ENCODE peak calls at places on chromosomes 2 and 18, in ten cellular contexts. D is transverse colon, J is A549, C is GM12878, A is ovary, L is sigmoid colon, Y is suprapubic skin, S is tibial nerve, V is K562, G is HepG2. Q is an unnamed sample.

GRCh38 chr2:145744541-145745386 is 1224.8 kb upstream of the ZEB2 start:
- DNase-seq in D (no peak), Y (no peak), S (no peak), A (no peak), G (no peak), V (no peak), J (peak), C (no peak), L (no peak), Q (no peak)

GRCh38 chr18:75173125-75173432 is 35.9 kb downstream of the PTGR3 start:
- DNase-seq in J (no peak), L (no peak), C (peak), G (peak), A (no peak), Y (no peak), V (no peak), S (no peak), D (no peak), Q (no peak)

GRCh38 chr2:64394174-64394573 is 59.8 kb upstream of the LGALSL start:
- DNase-seq in A (no peak), C (no peak), Y (no peak), V (no peak), D (no peak), J (no peak), S (no peak), G (no peak), L (no peak), Q (no peak)

GRCh38 chr2:172736419-172737174 is 952 bp downstream of the RAPGEF4 start:
- DNase-seq in D (no peak), V (no peak), G (no peak), A (no peak), C (no peak), J (no peak), Y (no peak), L (no peak), S (no peak), Q (no peak)

GRCh38 chr2:109098251-109098920 is 30.6 kb upstream of the SH3RF3 start:
- DNase-seq in C (no peak), L (no peak), Y (no peak), D (no peak), V (no peak), A (no peak), G (no peak), J (no peak), S (no peak), Q (no peak)

GRCh38 chr18:41828137-41828536 is 126.9 kb upstream of the PIK3C3 start:
- DNase-seq in Y (no peak), J (no peak), D (no peak), A (no peak), S (no peak), V (no peak), L (no peak), C (no peak), G (no peak), Q (no peak)

GRCh38 chr2:8720741-8721140 is 38.9 kb downstream of the ID2 start:
- DNase-seq in Y (no peak), V (no peak), J (no peak), S (no peak), C (no peak), L (no peak), D (no peak), G (no peak), A (no peak), Q (no peak)

GRCh38 chr18:11883153-11883552 is 25.0 kb downstream of the MPPE1 start:
- DNase-seq in V (no peak), L (no peak), Y (no peak), A (no peak), C (peak), G (no peak), J (no peak), D (no peak), S (no peak), Q (no peak)

GRCh38 chr2:126856403-126856802 is 42.3 kb upstream of the TEX51 start:
- DNase-seq in L (no peak), G (no peak), D (no peak), Y (no peak), J (no peak), A (no peak), V (no peak), S (no peak), C (no peak), Q (no peak)

GRCh38 chr2:46982356-46983064 is 66.9 kb upstream of the MCFD2 start:
- DNase-seq in Y (no peak), G (no peak), A (no peak), C (no peak), S (no peak), V (no peak), L (no peak), J (no peak), D (no peak), Q (no peak)

GRCh38 chr2:68838641-68839040 is 32.6 kb downstream of the BMP10 start:
- DNase-seq in D (no peak), Y (no peak), V (no peak), L (no peak), J (no peak), A (no peak), G (no peak), C (no peak), S (no peak), Q (no peak)

GRCh38 chr18:55234366-55235093 is 275.3 kb upstream of the CCDC68 start:
- DNase-seq in A (peak), V (peak), J (peak), Y (peak), L (peak), D (peak), C (peak), G (peak), S (peak), Q (peak)

GRCh38 chr18:78192044-78192443 is 787.6 kb upstream of the SALL3 start:
- DNase-seq in C (no peak), A (no peak), Y (no peak), D (no peak), V (no peak), S (no peak), G (no peak), L (no peak), J (no peak), Q (no peak)

GRCh38 chr2:228039752-228040534 is 141.5 kb downstream of the SPHKAP start:
- DNase-seq in S (no peak), A (no peak), G (peak), V (peak), L (no peak), D (no peak), Y (no peak), C (no peak), J (peak), Q (no peak)

GRCh38 chr18:48455555-48456478 is 46.6 kb upstream of the ZBTB7C start:
- DNase-seq in S (no peak), A (no peak), V (no peak), Y (no peak), C (no peak), J (no peak), D (peak), L (no peak), G (no peak), Q (no peak)

GRCh38 chr2:20411361-20411894 is 35.4 kb upstream of the RHOB start:
- DNase-seq in L (peak), D (peak), C (no peak), V (peak), G (peak), Y (peak), J (peak), A (peak), S (peak), Q (peak)

GRCh38 chr2:136399667-136400316 is 281.8 kb upstream of the CXCR4 start:
- DNase-seq in Y (no peak), V (no peak), L (no peak), C (no peak), J (no peak), G (no peak), A (no peak), S (no peak), D (no peak), Q (peak)

GRCh38 chr18:58288922-58289797 is 245.1 kb downstream of the NEDD4L start:
- DNase-seq in J (no peak), V (no peak), A (no peak), Y (no peak), S (no peak), L (no peak), C (no peak), G (no peak), D (no peak), Q (no peak)

GRCh38 chr18:36377626-36378025 is 80.1 kb downstream of the FHOD3 start:
- DNase-seq in G (no peak), L (no peak), Y (no peak), D (no peak), C (no peak), A (no peak), J (no peak), V (no peak), S (no peak), Q (no peak)

GRCh38 chr2:11698009-11698922 is 28.3 kb upstream of the NTSR2 start:
- DNase-seq in L (peak), Y (peak), V (no peak), A (peak), S (peak), J (no peak), D (peak), C (no peak), G (peak), Q (peak)

GRCh38 chr18:79988925-79989361 is 580 bp upstream of the TXNL4A start:
- DNase-seq in G (no peak), V (no peak), J (peak), L (peak), C (no peak), Y (no peak), S (peak), A (peak), D (peak), Q (peak)

GRCh38 chr18:9017170-9017899 is 85.2 kb upstream of the NDUFV2 start:
- DNase-seq in S (peak), Y (peak), A (peak), L (peak), V (peak), C (peak), G (peak), J (peak), D (peak), Q (peak)
- TF ChIP-seq POLR2A in S (no peak), Y (no peak), A (no peak), L (no peak), V (peak), C (peak), G (no peak), J (no peak), D (no peak), Q (no peak)

DNA sequence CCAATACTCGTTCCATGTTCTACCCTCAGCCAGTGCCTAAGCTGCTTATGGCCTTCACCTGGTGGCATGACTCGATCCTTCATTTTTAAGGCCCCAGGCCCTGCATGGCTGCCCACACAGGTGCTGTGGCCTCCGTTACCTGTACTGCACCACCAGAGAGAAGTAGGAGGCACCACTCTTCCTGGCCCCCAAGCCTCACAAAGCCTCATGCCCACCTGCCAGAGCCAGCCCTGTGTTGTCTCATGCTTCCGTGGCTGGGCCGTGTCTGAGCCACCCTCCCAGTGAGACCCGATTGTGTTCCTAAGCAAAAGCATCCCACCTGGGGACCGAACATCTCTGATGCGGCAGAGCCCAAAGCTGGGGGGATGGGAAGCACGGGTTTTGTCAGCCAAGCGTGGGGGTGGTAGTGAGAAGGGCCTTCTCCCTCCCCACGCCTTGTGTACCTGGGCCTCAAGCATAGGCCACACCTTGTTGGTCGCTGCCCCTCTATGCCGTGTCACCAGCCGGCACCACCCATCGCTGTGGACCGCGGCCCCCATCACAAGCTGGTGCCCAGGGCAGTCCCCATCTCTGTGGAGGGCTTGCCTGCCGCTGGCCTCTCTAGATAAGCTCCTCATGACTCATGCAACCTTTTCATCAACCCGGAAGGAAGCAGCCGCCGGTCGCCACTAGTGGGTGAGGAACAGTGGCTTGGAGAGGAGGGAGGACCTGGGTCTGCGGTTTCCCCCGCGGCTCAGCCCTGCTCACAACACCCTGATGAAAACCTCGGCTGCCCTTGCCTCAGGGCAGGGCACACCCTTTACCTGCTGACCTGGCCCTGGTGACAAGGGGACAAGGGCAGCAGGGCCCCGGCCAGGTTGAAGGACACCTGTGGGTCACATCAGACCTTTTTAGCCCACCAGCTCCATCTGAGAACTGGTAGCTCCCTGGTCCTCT is 2.7 kb upstream of the RNPEPL1 start:
- DNase-seq in S (no peak), V (peak), L (peak), D (peak), C (peak), G (peak), A (peak), J (peak), Y (peak), Q (peak)
- TF ChIP-seq EP300 in S (peak), V (peak), L (no peak), D (no peak), C (no peak), G (peak), A (no peak), J (no peak), Y (no peak), Q (no peak)

DNA sequence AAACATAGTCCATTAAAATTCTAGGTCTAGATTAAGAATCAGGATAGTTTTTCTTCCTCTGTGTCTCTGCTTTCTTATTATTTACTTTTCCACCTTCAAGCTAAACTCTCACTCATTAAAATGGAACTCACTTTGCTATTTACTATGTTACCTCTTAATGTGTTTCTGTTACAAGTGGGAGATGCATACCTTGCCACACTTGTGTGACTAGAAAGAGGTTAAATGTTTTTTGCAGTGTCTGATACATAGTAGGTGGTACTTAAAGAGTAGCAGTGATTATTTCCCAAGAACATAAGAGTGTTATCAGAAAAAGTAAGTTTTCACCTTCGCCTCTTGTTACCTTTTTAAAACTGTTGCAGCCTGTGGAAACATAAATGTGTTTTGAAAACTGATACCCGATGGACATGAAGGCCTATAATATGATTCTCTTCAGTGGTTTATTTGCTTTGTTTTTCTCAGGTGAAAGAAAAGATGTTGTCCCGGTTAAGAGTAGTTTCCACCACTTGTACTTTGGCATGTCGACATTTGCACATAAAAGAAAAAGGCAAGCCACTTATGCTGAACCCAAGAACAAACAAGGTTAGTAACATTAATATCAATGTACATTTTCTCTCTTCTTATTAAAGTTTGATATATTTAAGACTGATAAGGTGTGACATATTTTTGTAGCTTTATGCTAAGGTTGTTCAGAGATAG is 16.6 kb downstream of the ME2 start:
- DNase-seq in V (no peak), D (no peak), A (no peak), G (no peak), S (no peak), Y (no peak), J (no peak), L (no peak), C (no peak), Q (no peak)
- H3K27ac ChIP-seq in V (no peak), D (no peak), A (no peak), G (no peak), S (no peak), Y (no peak), J (no peak), L (no peak), C (no peak), Q (peak)

GRCh38 chr2:161237397-161238263 is 70.6 kb upstream of the PSMD14 start:
- DNase-seq in A (peak), L (peak), S (peak), G (no peak), D (peak), C (no peak), Y (peak), J (no peak), V (no peak), Q (peak)
- TF ChIP-seq POLR2A in A (no peak), L (no peak), S (no peak), G (no peak), D (no peak), C (no peak), Y (no peak), J (no peak), V (no peak), Q (no peak)

GRCh38 chr2:26648516-26648915 is 7.3 kb upstream of the CIB4 start:
- DNase-seq in J (no peak), Y (peak), A (no peak), L (no peak), S (no peak), D (no peak), C (no peak), G (no peak), V (no peak), Q (peak)

GRCh38 chr2:26650713-26651457 is 9.7 kb upstream of the CIB4 start:
- DNase-seq in D (no peak), V (no peak), A (no peak), G (no peak), J (no peak), C (no peak), L (no peak), S (no peak), Y (peak), Q (peak)

GRCh38 chr2:26649322-26649721 is 8.2 kb upstream of the CIB4 start:
- DNase-seq in V (no peak), C (no peak), Y (peak), S (no peak), D (no peak), L (no peak), A (no peak), G (no peak), J (no peak), Q (peak)

GRCh38 chr2:26651458-26652155 is 10.4 kb upstream of the CIB4 start:
- DNase-seq in S (no peak), D (no peak), L (no peak), Y (peak), A (no peak), G (no peak), C (no peak), V (no peak), J (no peak), Q (peak)

DNA sequence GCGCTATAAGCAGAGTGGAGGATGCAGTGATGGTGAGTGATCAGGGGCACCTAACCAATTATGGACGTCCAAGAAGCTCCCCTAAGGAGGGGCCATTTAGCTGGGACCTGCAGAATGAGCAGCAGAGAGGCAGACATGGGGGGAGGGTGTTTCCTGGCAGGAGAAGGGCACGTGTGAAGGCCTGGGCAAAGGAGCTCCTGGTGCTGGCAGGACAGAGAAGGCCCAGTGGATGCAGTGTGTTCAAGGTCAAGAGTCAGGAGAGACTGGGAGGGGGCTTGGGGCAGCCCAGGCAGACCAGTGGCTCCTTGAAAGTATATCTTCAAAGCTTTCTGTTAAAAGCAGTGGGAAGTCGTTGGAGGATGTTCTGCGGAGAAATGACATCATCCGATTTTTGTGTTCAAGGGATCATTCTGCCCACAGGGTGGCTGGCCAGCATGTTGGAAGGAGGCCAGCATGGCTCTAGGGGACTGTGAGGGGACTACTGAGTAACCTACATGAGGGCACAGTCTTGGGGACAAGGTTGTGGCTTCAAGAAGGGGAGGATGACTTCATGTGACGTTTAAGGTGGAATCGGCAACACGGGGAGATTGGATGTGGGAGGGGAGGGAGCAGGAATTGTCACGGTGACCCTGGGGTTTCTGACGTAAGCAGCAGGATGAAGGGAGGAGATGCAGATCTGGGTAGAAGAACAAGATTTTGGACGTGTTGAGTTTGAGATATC is 9.0 kb upstream of the CIB4 start:
- DNase-seq in C (no peak), V (no peak), S (no peak), D (no peak), G (no peak), J (no peak), L (no peak), A (no peak), Y (peak), Q (peak)
- TF ChIP-seq EP300 in C (no peak), V (no peak), S (no peak), D (no peak), G (no peak), J (no peak), L (no peak), A (no peak), Y (no peak), Q (no peak)

DNA sequence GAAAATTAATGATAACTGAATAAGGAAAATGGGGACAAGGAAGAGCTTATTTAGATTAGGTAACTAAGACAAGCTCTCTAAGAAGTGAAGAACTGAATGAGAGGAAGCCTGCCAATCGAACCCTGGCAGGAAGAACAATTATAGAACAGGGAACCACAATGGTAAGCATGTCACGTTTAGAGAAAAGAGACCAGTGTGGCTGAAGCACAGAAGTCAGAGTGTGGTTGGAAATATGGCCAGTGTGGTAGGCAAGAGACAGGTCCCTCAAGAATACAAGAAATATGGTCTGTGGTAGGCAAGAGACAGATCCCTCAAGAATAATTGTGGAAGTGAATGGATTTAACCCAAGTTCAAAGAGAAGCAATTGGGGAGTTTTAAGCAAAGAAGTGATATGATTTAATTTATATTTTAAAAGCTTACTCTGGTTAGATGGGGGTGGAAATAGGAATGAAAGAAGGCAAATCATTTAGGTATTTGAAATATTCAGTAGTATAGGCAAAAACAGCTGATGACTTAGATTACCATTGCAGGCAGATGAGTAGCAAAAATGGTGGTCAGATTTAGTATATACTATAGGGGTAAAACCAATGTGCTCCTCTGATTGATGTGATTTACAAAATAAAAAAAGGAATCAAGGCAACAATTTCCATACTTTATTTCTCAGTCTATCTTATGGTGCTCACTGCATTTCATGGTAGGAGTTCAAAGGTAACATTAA is 38.8 kb upstream of the ERMN start:
- DNase-seq in C (peak), Y (no peak), L (no peak), V (no peak), D (no peak), G (no peak), A (no peak), J (no peak), S (no peak), Q (no peak)
- H3K27ac ChIP-seq in C (peak), Y (no peak), L (no peak), V (no peak), D (no peak), G (no peak), A (no peak), J (no peak), S (no peak), Q (no peak)